ENCODE peak calls at places on chromosome 22, in four cellular contexts. B, A, U and W are unnamed samples.
A peak's percentile ranks its signal among the peaks of the same experiment; 100 is the strongest.

GRCh38 chr22:23834830-23835772 is 3.7 kb downstream of the DERL3 start:
- DNase-seq in B (peak; percentile 27), A (no peak), U (peak; percentile 64), W (no peak)

GRCh38 chr22:46652930-46653331 is 32.7 kb downstream of the GRAMD4 start:
- DNase-seq in B (no peak), A (no peak), U (no peak), W (no peak)

GRCh38 chr22:24695958-24696511 is 78.5 kb downstream of the PIWIL3 start:
- DNase-seq in B (no peak), A (no peak), U (peak; percentile 47), W (peak; percentile 76)

GRCh38 chr22:50059185-50059880 is 1.2 kb upstream of the TTLL8 start:
- DNase-seq in B (no peak), A (no peak), U (no peak), W (no peak)

GRCh38 chr22:39383841-39384625 is 15.5 kb upstream of the TAB1 start:
- DNase-seq in B (no peak), A (no peak), U (no peak), W (no peak)

GRCh38 chr22:26986051-26986881 is 328.9 kb downstream of the MIAT start:
- DNase-seq in B (no peak), A (no peak), U (no peak), W (no peak)

GRCh38 chr22:39183991-39184585 is 31.6 kb upstream of the CBX7 start:
- DNase-seq in B (peak; percentile 63), A (no peak), U (no peak), W (no peak)

GRCh38 chr22:25563757-25564319 is 637 bp upstream of the GRK3 start:
- DNase-seq in B (no peak), A (peak; percentile 16), U (no peak), W (peak; percentile 33)

GRCh38 chr22:36415415-36416168 is 27.8 kb upstream of the MYH9 start:
- DNase-seq in B (peak; percentile 59), A (no peak), U (no peak), W (no peak)

GRCh38 chr22:36386900-36387663 is 685 bp downstream of the MYH9 start:
- DNase-seq in B (no peak), A (peak; percentile 43), U (peak; percentile 81), W (peak; percentile 81)

DNA sequence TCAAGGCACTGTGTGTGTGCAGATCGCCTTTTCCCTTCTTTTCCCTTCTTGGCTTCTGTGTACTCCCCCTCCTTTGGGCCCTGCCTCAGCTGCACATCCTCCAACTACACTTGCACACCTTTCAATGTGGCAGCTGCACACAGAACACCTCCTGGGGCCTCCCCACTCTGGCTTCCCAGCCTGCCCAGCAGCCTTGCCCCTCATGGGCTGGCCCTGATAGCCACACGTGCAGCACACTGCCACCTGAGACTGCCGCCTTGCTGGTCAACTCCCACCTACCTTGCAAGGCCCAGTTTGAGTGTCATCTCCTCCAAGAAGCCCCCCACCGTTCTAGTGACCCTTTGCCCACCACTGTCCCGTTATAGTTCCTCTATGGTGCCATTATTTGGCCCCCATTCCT is 77.3 kb upstream of the ARFGAP3 start:
- DNase-seq in B (no peak), A (no peak), U (no peak), W (no peak)
- H3K4me1 ChIP-seq in B (peaks cover 29% of the 10 kb centered on the region), A (peaks cover 26% of the 10 kb centered on the region), U (peaks cover 90% of the 10 kb centered on the region), W (peaks cover 69% of the 10 kb centered on the region)

GRCh38 chr22:45107671-45108070 is 56.1 kb upstream of the NUP50 start:
- DNase-seq in B (no peak), A (no peak), U (no peak), W (no peak)
- H3K27me3 ChIP-seq in B (no peaks in the 10 kb centered on the region), A (no peaks in the 10 kb centered on the region), U (peaks cover 37% of the 10 kb centered on the region), W (no peaks in the 10 kb centered on the region)

GRCh38 chr22:28956506-28956905 is 73.1 kb downstream of the ZNRF3 start:
- DNase-seq in B (no peak), A (no peak), U (no peak), W (no peak)
- H3K4me1 ChIP-seq in B (peaks cover 36% of the 10 kb centered on the region), A (peaks cover 9% of the 10 kb centered on the region), U (peaks cover 8% of the 10 kb centered on the region), W (peaks cover 7% of the 10 kb centered on the region)

GRCh38 chr22:31561238-31561887 is 65.0 kb downstream of the SFI1 start:
- DNase-seq in B (peak; percentile 86), A (peak; percentile 72), U (peak; percentile 83), W (peak; percentile 74)
- H3K27me3 ChIP-seq in B (no peaks in the 10 kb centered on the region), A (no peaks in the 10 kb centered on the region), U (no peaks in the 10 kb centered on the region), W (no peaks in the 10 kb centered on the region)

GRCh38 chr22:29342577-29343312 is 27.2 kb upstream of the RASL10A start:
- DNase-seq in B (no peak), A (no peak), U (peak; percentile 58), W (no peak)

GRCh38 chr22:29344137-29344536 is 28.6 kb upstream of the RASL10A start:
- DNase-seq in B (no peak), A (peak; percentile 49), U (peak; percentile 88), W (peak; percentile 72)

GRCh38 chr22:29341849-29342127 is 26.3 kb upstream of the RASL10A start:
- DNase-seq in B (no peak), A (no peak), U (no peak), W (no peak)

GRCh38 chr22:29342177-29342576 is 26.7 kb upstream of the RASL10A start:
- DNase-seq in B (no peak), A (no peak), U (no peak), W (no peak)

GRCh38 chr22:29343313-29343805 is 27.9 kb upstream of the RASL10A start:
- DNase-seq in B (no peak), A (no peak), U (peak; percentile 71), W (peak; percentile 49)
- H3K4me1 ChIP-seq in B (peaks cover 6% of the 10 kb centered on the region), A (no peaks in the 10 kb centered on the region), U (peaks cover 21% of the 10 kb centered on the region), W (peaks cover 4% of the 10 kb centered on the region)

DNA sequence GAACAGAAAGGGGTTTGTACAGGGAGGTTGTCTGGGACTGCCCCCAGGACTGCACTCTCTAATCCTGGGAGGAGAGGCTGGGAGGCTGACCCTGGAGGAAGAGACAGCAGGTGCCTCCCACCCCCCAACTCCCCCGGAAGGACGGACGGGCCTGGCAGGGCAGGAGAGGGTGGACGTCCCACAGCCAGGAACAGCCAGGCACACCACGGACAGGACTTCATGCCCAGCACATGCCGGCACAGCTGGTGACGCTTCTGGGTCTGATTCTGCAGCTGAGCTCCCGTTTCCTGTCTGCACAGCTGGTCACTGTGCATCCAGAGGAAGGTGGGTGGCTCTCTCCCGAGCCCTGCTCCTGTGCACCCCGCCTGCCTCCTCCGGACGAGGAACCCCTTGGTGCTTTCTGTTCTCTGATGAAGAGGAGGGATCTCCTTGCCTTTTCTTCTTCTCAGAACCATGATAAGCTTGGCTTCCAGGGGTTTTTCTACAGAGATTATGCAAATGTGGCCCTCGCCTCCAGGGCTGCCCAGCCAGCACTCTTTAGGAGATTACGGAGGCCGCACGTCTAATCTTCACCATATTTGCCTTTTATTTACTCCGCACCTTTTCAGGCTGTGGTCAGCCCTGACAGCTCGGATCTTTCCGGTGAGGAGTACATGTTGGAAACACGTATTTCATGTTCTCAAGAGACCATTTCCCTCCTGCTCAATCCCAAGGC is 1295.8 kb downstream of the BRD1 start:
- DNase-seq in B (no peak), A (no peak), U (no peak), W (no peak)
- H3K27me3 ChIP-seq in B (no peaks in the 10 kb centered on the region), A (no peaks in the 10 kb centered on the region), U (peaks cover 66% of the 10 kb centered on the region), W (no peaks in the 10 kb centered on the region)

DNA sequence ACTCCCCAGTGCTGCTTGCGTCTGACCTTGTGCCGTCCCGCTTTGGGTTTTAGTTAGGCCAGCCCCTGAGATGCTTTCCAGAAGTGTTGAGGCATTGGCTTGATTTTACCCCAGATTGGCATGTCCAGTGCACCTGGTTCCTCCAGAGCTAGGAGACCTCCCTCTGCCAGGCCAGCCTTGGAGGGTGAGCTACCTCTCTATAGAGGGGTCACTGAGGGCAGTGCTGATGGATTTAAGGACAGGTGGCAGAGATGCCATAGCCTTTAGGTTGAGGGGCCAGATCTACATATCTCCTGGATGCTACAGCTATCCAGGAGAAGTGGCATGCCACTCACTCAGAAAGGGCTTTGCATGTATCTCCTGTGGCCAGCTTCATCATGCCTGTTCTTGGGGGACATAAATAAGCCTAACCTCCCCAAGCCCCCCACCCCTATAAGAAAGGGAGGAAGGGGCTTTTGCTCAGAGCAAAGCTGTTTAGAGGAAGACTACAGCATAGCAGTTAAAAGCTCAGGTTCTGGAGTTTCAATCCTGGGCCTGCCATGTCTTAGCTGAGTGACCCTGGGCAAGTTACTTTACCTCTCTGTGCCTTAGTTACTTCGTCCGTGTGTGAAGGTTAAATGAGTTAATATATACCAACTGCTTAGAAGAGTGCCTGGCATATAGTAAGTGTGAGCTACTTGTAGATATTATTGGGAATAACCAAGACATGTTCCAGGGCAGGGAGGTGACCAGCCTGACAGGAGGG is 6.4 kb downstream of the UBE2L3 start:
- DNase-seq in B (no peak), A (no peak), U (no peak), W (no peak)
- H3K4me1 ChIP-seq in B (peaks cover 62% of the 10 kb centered on the region), A (peaks cover 24% of the 10 kb centered on the region), U (peaks cover 78% of the 10 kb centered on the region), W (peaks cover 23% of the 10 kb centered on the region)

DNA sequence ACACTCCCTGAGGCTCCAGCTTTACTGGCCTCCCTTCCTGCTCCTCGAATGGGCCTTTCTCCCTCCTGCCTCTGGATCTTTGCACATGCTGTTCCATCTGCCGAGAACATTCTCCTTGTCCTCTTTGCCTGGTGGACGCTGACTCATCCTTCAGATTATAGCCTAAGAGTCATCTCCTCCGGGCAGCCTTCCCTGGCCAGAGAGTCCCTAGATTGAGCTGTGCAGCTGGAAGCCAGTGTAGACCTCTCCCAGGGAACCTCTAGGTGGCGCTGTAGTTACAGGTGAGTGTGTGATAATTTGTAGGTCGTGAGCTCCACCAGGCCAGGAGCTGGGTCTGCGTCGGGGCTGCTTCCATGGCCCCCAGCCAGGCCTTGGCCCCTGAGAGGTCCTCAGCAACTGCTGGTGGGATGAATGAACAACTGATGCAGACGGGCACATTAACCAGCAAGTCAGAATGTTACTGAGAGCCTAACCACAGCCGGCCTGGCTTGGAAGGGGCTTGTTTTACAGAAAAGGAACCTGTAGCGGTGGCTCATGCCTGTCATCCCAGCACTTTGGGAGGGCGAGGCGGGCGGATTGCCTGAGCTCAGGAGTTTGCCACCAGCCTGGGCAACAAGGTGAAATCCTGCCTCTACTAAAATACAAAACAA is 8.7 kb downstream of the PNPLA5 start:
- DNase-seq in B (peak; percentile 73), A (no peak), U (peak; percentile 37), W (no peak)
- H3K27me3 ChIP-seq in B (no peaks in the 10 kb centered on the region), A (no peaks in the 10 kb centered on the region), U (peaks cover 88% of the 10 kb centered on the region), W (no peaks in the 10 kb centered on the region)

DNA sequence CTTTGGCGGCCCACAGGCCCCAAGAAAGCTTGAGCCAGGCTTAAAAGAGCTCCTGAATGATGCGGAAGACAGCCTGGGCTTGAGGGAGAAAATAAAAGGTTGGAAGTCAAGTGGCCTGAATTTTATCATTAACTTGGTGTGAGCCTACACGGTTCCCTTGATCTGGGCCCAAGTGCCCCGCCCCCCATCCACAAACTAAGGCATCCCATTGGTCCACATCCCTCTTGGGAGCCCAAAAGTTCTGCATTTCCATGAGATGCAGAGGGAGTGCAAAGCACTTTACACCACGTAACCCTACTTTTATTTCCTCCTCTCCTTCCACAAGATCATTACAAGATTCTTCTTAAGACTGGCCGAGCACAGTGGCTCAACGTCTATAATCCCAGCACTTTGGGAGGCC is 22.2 kb downstream of the LARGE1 start:
- DNase-seq in B (no peak), A (no peak), U (no peak), W (no peak)
- H3K4me1 ChIP-seq in B (peaks cover 7% of the 10 kb centered on the region), A (peaks cover 29% of the 10 kb centered on the region), U (peaks cover 6% of the 10 kb centered on the region), W (peaks cover 13% of the 10 kb centered on the region)

GRCh38 chr22:37971475-37972434 is 12.6 kb downstream of the SOX10 start:
- DNase-seq in B (no peak), A (no peak), U (no peak), W (no peak)
- H3K27me3 ChIP-seq in B (no peaks in the 10 kb centered on the region), A (no peaks in the 10 kb centered on the region), U (no peaks in the 10 kb centered on the region), W (no peaks in the 10 kb centered on the region)